ENCODE peak calls at places on chromosomes 13 and 19, in four cellular contexts. X is stomach, Q is uterus, M is A673. R is an unnamed sample.

GRCh38 chr19:55641376-55642152 is 762 bp downstream of the ZNF580 start:
- DNase-seq in X (no peak), Q (no peak), M (peak; percentile 55), R (no peak)

GRCh38 chr19:43526884-43527859 is at the start of gene ETHE1:
- DNase-seq in X (peak; percentile 84), Q (peak; percentile 76), M (peak; percentile 61), R (peak; percentile 79)

GRCh38 chr13:75258159-75258782 is 223.7 kb downstream of the TBC1D4 start:
- DNase-seq in X (no peak), Q (no peak), M (peak; percentile 55), R (peak; percentile 13)

GRCh38 chr13:22596157-22596863 is 584.5 kb upstream of the SGCG start:
- DNase-seq in X (no peak), Q (no peak), M (no peak), R (no peak)

GRCh38 chr19:20999731-21000352 is 20.6 kb upstream of the ZNF430 start:
- DNase-seq in X (peak; percentile 53), Q (peak; percentile 81), M (peak; percentile 79), R (peak; percentile 98)

GRCh38 chr19:18745012-18745735 is 45.9 kb downstream of the COMP start:
- DNase-seq in X (no peak), Q (peak; percentile 85), M (no peak), R (no peak)

GRCh38 chr13:107590556-107590955 is 624.8 kb downstream of the LIG4 start:
- DNase-seq in X (no peak), Q (no peak), M (no peak), R (no peak)

GRCh38 chr13:38582133-38582532 is 104.7 kb upstream of the FREM2 start:
- DNase-seq in X (no peak), Q (no peak), M (peak; percentile 82), R (peak; percentile 23)

GRCh38 chr19:29761575-29762225 is 46.6 kb upstream of the C19orf12 start:
- DNase-seq in X (no peak), Q (no peak), M (no peak), R (no peak)

GRCh38 chr19:48290341-48290922 is 20.6 kb downstream of the ZNF114 start:
- DNase-seq in X (no peak), Q (peak; percentile 28), M (peak; percentile 36), R (peak; percentile 55)

GRCh38 chr19:11200015-11200574 is 2.8 kb upstream of the KANK2 start:
- DNase-seq in X (no peak), Q (no peak), M (no peak), R (no peak)

GRCh38 chr13:57063007-57063406 is 77.7 kb upstream of the PRR20A start:
- DNase-seq in X (no peak), Q (no peak), M (no peak), R (no peak)

GRCh38 chr19:11247391-11247790 is 8.0 kb downstream of the ANGPTL8 start:
- DNase-seq in X (no peak), Q (peak; percentile 64), M (no peak), R (no peak)

GRCh38 chr19:41330946-41331678 is 21.1 kb downstream of the CCDC97 start:
- DNase-seq in X (no peak), Q (no peak), M (no peak), R (no peak)

GRCh38 chr19:33620611-33621010 is 1.1 kb upstream of the CHST8 start:
- DNase-seq in X (no peak), Q (no peak), M (no peak), R (no peak)

GRCh38 chr13:114167445-114167844 is 11.6 kb upstream of the CFAP97D2 start:
- DNase-seq in X (no peak), Q (no peak), M (peak; percentile 50), R (no peak)

GRCh38 chr13:42991892-42992584 is at the start of gene EPSTI1:
- DNase-seq in X (peak; percentile 75), Q (peak; percentile 68), M (peak; percentile 39), R (peak; percentile 53)

GRCh38 chr13:47112205-47112896 is 215.5 kb upstream of the HTR2A start:
- DNase-seq in X (no peak), Q (no peak), M (no peak), R (peak; percentile 30)

GRCh38 chr13:30734434-30734833 is 909 bp upstream of the ALOX5AP start:
- DNase-seq in X (no peak), Q (no peak), M (no peak), R (peak; percentile 70)

GRCh38 chr13:43830481-43830873 is 43.7 kb upstream of the ENOX1 start:
- DNase-seq in X (no peak), Q (no peak), M (no peak), R (peak; percentile 1)

GRCh38 chr13:41196620-41197019 is 2.3 kb upstream of the KBTBD7 start:
- DNase-seq in X (no peak), Q (no peak), M (no peak), R (no peak)

GRCh38 chr13:113526466-113527220 is 36.1 kb upstream of the DCUN1D2 start:
- DNase-seq in X (peak; percentile 29), Q (no peak), M (no peak), R (no peak)

GRCh38 chr19:2333027-2333806 is 4.7 kb downstream of the SPPL2B start:
- DNase-seq in X (peak; percentile 45), Q (no peak), M (no peak), R (no peak)
- H3K27ac ChIP-seq in X (peak overlapping the region; percentile 92), Q (no peak overlapping the region), M (no peak overlapping the region), R (peak overlapping the region; percentile 22)

DNA sequence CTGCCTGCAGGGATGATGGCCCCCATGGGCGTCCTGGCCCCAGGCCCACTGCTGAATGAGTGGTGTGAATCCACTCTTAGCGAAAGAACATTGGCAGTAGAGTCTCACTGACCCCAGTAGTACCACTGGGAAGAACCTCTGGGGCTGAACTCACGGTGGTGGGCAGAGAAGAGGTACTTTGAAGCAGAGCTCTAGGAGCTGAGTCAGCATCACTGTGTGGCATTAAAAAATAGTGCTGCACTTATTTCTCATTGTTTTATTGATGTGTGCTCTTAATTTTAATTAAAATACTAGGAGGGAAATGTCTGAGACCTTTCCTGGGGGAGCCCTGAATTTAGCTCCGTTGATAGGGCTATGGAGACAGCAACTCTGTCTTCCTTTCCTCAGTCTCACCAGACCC is 61.3 kb downstream of the CBY2 start:
- DNase-seq in X (no peak), Q (no peak), M (no peak), R (no peak)
- TF ChIP-seq CTCF in X (no peak), Q (no peak), M (no peak), R (no peak)

GRCh38 chr19:46718157-46718933 is 1.4 kb upstream of the PRKD2 start:
- DNase-seq in X (peak; percentile 45), Q (no peak), M (no peak), R (peak; percentile 66)

GRCh38 chr19:46717716-46718143 is 816 bp upstream of the PRKD2 start:
- DNase-seq in X (no peak), Q (no peak), M (no peak), R (no peak)

GRCh38 chr19:46720516-46721239 is 3.8 kb upstream of the PRKD2 start:
- DNase-seq in X (no peak), Q (no peak), M (no peak), R (no peak)

GRCh38 chr19:46719629-46720515 is 3.0 kb upstream of the PRKD2 start:
- DNase-seq in X (no peak), Q (no peak), M (no peak), R (no peak)

DNA sequence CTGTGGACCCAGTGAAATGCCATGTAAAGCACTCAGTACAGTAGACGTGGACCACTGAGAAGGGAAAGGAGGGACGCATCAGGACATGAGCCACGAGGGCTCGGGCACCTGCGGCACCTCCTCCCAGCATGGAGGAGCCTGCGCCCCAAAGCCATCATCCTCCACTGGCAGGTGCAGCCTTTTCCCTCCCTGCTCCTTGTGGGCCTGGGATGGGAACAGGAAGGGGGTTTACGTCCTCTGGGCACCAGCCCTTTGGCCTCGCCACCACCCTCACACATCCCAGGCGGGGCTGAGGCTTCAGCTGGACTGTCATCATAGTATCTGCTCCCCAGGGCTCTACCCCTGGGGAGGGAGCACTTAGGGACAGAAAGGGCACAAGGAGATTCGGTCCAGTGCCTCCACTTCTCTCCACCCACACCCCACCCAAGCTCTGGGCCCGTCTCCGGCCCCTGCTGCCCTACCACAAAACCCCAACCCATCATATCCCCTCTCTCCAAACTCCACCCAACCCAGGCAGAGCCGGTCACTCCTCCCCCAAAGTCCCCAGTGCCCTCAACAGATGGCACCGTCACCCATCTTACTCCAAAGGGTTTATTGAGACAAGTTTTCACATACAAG is 2.1 kb upstream of the PRKD2 start:
- DNase-seq in X (no peak), Q (no peak), M (no peak), R (no peak)
- H3K27ac ChIP-seq in X (peak overlapping the region; percentile 91), Q (no peak overlapping the region), M (no peak overlapping the region), R (peak overlapping the region; percentile 93)

GRCh38 chr13:99605417-99606321 is 104.4 kb downstream of the TM9SF2 start:
- DNase-seq in X (peak; percentile 50), Q (peak; percentile 30), M (no peak), R (peak; percentile 30)
- TF ChIP-seq CTCF in X (no peak), Q (no peak), M (peak; percentile 21), R (no peak)